ENCODE peak calls at places on chromosomes 2 and 18, in six cellular contexts. G, E, T, H, Y and Q are unnamed samples.

GRCh38 chr2:181991171-181991885 is 5.7 kb downstream of the PPP1R1C start:
- DNase-seq in G (no peak), E (no peak), T (no peak), H (no peak), Y (no peak), Q (no peak)

GRCh38 chr2:236179653-236180500 is 11.7 kb upstream of the GBX2 start:
- DNase-seq in G (no peak), E (peak; percentile 20), T (peak; percentile 32), H (peak; percentile 37), Y (no peak), Q (peak; percentile 12)

GRCh38 chr2:202529389-202529788 is 105.4 kb upstream of the FAM117B start:
- DNase-seq in G (no peak), E (peak; percentile 86), T (peak; percentile 55), H (no peak), Y (no peak), Q (no peak)

GRCh38 chr18:33210575-33211189 is 229.8 kb downstream of the CCDC178 start:
- DNase-seq in G (peak; percentile 31), E (peak; percentile 22), T (peak; percentile 46), H (no peak), Y (no peak), Q (no peak)

GRCh38 chr18:75868031-75868430 is 440.5 kb upstream of the SMIM21 start:
- DNase-seq in G (no peak), E (no peak), T (no peak), H (no peak), Y (no peak), Q (no peak)

GRCh38 chr2:239943571-239943970 is 81.6 kb downstream of the NDUFA10 start:
- DNase-seq in G (no peak), E (no peak), T (no peak), H (no peak), Y (no peak), Q (no peak)

GRCh38 chr2:127143851-127144782 is 37.2 kb upstream of the BIN1 start:
- DNase-seq in G (no peak), E (peak; percentile 49), T (peak; percentile 44), H (no peak), Y (no peak), Q (no peak)

GRCh38 chr2:88765154-88765948 is 73.9 kb downstream of the RPIA start:
- DNase-seq in G (peak; percentile 68), E (peak; percentile 4), T (no peak), H (peak; percentile 88), Y (peak; percentile 27), Q (peak; percentile 30)

GRCh38 chr2:8230466-8230865 is 451.4 kb upstream of the ID2 start:
- DNase-seq in G (no peak), E (no peak), T (no peak), H (no peak), Y (no peak), Q (no peak)

GRCh38 chr2:219109468-219109867 is 48.7 kb upstream of the IHH start:
- DNase-seq in G (peak; percentile 81), E (no peak), T (no peak), H (no peak), Y (peak; percentile 27), Q (peak; percentile 45)

GRCh38 chr2:201909961-201910361 is 103.6 kb downstream of the CDK15 start:
- DNase-seq in G (no peak), E (peak; percentile 80), T (peak; percentile 87), H (no peak), Y (no peak), Q (no peak)

GRCh38 chr2:33014268-33014667 is 67.5 kb downstream of the LTBP1 start:
- DNase-seq in G (no peak), E (no peak), T (peak; percentile 25), H (no peak), Y (no peak), Q (no peak)

GRCh38 chr2:72940786-72941185 is 23.5 kb downstream of the EMX1 start:
- DNase-seq in G (no peak), E (peak; percentile 81), T (peak; percentile 36), H (no peak), Y (no peak), Q (no peak)

GRCh38 chr2:122389694-122390093 is 634.2 kb downstream of the TSN start:
- DNase-seq in G (no peak), E (no peak), T (no peak), H (no peak), Y (no peak), Q (no peak)

GRCh38 chr2:207768168-207768890 is 1.4 kb downstream of the FZD5 start:
- DNase-seq in G (peak; percentile 42), E (no peak), T (peak; percentile 65), H (peak; percentile 58), Y (no peak), Q (peak; percentile 44)

GRCh38 chr18:43393174-43393573 is 115.9 kb upstream of the SYT4 start:
- DNase-seq in G (no peak), E (no peak), T (no peak), H (no peak), Y (no peak), Q (no peak)

GRCh38 chr18:8423051-8423558 is 186.1 kb upstream of the RAB12 start:
- DNase-seq in G (no peak), E (peak; percentile 65), T (peak; percentile 84), H (no peak), Y (no peak), Q (no peak)

GRCh38 chr2:241180495-241180894 is 8.0 kb upstream of the ANO7 start:
- DNase-seq in G (peak; percentile 91), E (no peak), T (no peak), H (no peak), Y (peak; percentile 44), Q (no peak)

GRCh38 chr2:61718965-61719364 is 134.9 kb downstream of the FAM161A start:
- DNase-seq in G (no peak), E (no peak), T (no peak), H (no peak), Y (no peak), Q (no peak)

GRCh38 chr2:180359522-180360282 is 352.6 kb upstream of the CWC22 start:
- DNase-seq in G (peak; percentile 29), E (no peak), T (no peak), H (no peak), Y (no peak), Q (no peak)

GRCh38 chr2:160228141-160228963 is 28.3 kb upstream of the ITGB6 start:
- DNase-seq in G (no peak), E (peak; percentile 87), T (peak; percentile 85), H (no peak), Y (no peak), Q (no peak)

GRCh38 chr2:238521002-238521401 is 94.3 kb downstream of the ASB1 start:
- DNase-seq in G (no peak), E (no peak), T (no peak), H (no peak), Y (no peak), Q (no peak)

GRCh38 chr18:59910967-59911366 is 11.2 kb downstream of the PMAIP1 start:
- DNase-seq in G (no peak), E (peak; percentile 73), T (peak; percentile 85), H (no peak), Y (no peak), Q (no peak)

GRCh38 chr2:109532728-109533076 is 81.1 kb downstream of the SEPTIN10 start:
- DNase-seq in G (no peak), E (no peak), T (no peak), H (no peak), Y (no peak), Q (no peak)

GRCh38 chr2:74668087-74668486 is 14.0 kb downstream of the SEMA4F start:
- DNase-seq in G (no peak), E (no peak), T (no peak), H (no peak), Y (no peak), Q (no peak)

GRCh38 chr2:64000630-64001381 is 18.4 kb downstream of the VPS54 start:
- DNase-seq in G (peak; percentile 52), E (no peak), T (no peak), H (no peak), Y (no peak), Q (no peak)

GRCh38 chr2:169661263-169661662 is 32.9 kb downstream of the CFAP210 start:
- DNase-seq in G (no peak), E (no peak), T (no peak), H (no peak), Y (no peak), Q (no peak)

DNA sequence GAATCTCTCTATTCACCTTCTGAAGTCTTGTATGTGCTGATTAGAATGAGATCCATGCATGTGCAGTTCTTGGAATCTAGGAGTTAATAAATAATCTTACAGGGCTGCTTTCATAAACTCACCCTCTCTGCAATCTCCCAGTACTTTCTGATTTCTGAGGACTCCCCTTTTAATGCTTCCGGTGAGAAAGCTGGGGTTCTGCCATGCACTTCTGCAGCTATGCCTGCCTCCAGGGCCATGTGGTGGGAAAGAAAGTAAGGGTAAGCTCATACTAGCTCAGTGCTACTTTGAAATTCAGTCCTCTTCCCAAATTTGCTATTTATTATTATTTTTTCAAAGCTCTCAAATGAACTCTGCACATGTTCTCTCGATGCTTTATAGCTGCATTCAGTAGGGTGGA is 432.9 kb downstream of the MTX2 start:
- DNase-seq in G (no peak), E (no peak), T (no peak), H (no peak), Y (no peak), Q (no peak)
- H3K14ac ChIP-seq in G (no peak overlapping the region), E (no peak overlapping the region), T (no peak overlapping the region), H (no peak overlapping the region), Y (no peak overlapping the region), Q (no peak overlapping the region)

GRCh38 chr2:41199320-41199719 is 747.4 kb upstream of the SLC8A1 start:
- DNase-seq in G (no peak), E (no peak), T (no peak), H (no peak), Y (no peak), Q (no peak)
- H3K14ac ChIP-seq in G (no peak overlapping the region), E (no peak overlapping the region), T (no peak overlapping the region), H (no peak overlapping the region), Y (no peak overlapping the region), Q (no peak overlapping the region)

GRCh38 chr2:191252699-191253098 is 7.5 kb downstream of the MYO1B start:
- DNase-seq in G (no peak), E (no peak), T (no peak), H (no peak), Y (no peak), Q (no peak)

GRCh38 chr2:191251014-191251413 is 5.8 kb downstream of the MYO1B start:
- DNase-seq in G (no peak), E (no peak), T (peak; percentile 18), H (no peak), Y (no peak), Q (no peak)

GRCh38 chr2:191247381-191248057 is 2.3 kb downstream of the MYO1B start:
- DNase-seq in G (no peak), E (peak; percentile 98), T (peak; percentile 98), H (peak; percentile 75), Y (peak; percentile 13), Q (no peak)

GRCh38 chr2:191249131-191249813 is 4.1 kb downstream of the MYO1B start:
- DNase-seq in G (no peak), E (peak; percentile 64), T (peak; percentile 72), H (no peak), Y (no peak), Q (no peak)

DNA sequence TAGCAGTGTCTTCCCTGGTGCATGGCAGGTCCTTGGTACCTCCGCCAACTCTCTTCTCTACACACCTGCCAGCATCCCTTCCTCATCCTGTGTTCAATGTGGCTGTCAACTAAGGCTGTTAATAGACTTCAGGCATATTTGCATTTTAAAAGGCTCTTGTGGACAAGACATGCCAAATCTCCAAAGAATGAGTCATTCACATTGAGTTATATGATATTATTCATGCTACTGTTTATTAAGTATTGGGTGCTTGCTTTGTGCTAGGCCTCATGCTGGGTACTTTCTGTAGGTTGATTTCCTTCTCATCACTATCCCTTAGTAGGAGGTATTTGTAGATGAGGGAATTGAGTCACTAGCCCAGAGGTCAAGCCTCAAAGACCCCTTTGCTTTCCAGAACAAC is 5.2 kb downstream of the MYO1B start:
- DNase-seq in G (no peak), E (peak; percentile 69), T (peak; percentile 28), H (no peak), Y (no peak), Q (no peak)
- H3K14ac ChIP-seq in G (no peak overlapping the region), E (no peak overlapping the region), T (no peak overlapping the region), H (no peak overlapping the region), Y (no peak overlapping the region), Q (no peak overlapping the region)

GRCh38 chr2:163759013-163759412 is 23.2 kb upstream of the FIGN start:
- DNase-seq in G (no peak), E (no peak), T (no peak), H (no peak), Y (no peak), Q (no peak)
- H3K14ac ChIP-seq in G (no peak overlapping the region), E (no peak overlapping the region), T (no peak overlapping the region), H (no peak overlapping the region), Y (no peak overlapping the region), Q (no peak overlapping the region)